ENCODE peak calls at places on chromosomes 2 and 18, in nine cellular contexts. One of them, this sample, is unnamed.

GRCh38 chr2:189285351-189285750 is 105.8 kb upstream of the COL5A2 start:
- DNase-seq in transverse colon: no peak
- DNase-seq in GM23248: peak; percentile 24
- DNase-seq in psoas muscle: no peak
- DNase-seq in GM04504: no peak
- DNase-seq in HEK293T: no peak
- DNase-seq in hippocampal formation: no peak
- DNase-seq in fibroblast of mammary gland: no peak
- DNase-seq in uterus: no peak
- DNase-seq in this sample: no peak

GRCh38 chr18:67385455-67385854 is 131.1 kb downstream of the DSEL start:
- DNase-seq in transverse colon: no peak
- DNase-seq in GM23248: peak; percentile 14
- DNase-seq in psoas muscle: no peak
- DNase-seq in GM04504: no peak
- DNase-seq in HEK293T: no peak
- DNase-seq in hippocampal formation: no peak
- DNase-seq in fibroblast of mammary gland: peak; percentile 27
- DNase-seq in uterus: no peak
- DNase-seq in this sample: no peak

GRCh38 chr2:136173126-136173525 is 55.2 kb upstream of the CXCR4 start:
- DNase-seq in transverse colon: no peak
- DNase-seq in GM23248: no peak
- DNase-seq in psoas muscle: no peak
- DNase-seq in GM04504: no peak
- DNase-seq in HEK293T: no peak
- DNase-seq in hippocampal formation: no peak
- DNase-seq in fibroblast of mammary gland: no peak
- DNase-seq in uterus: no peak
- DNase-seq in this sample: no peak

GRCh38 chr2:178194600-178195389 is 483 bp downstream of the OSBPL6 start:
- DNase-seq in transverse colon: peak; percentile 19
- DNase-seq in GM23248: peak; percentile 86
- DNase-seq in psoas muscle: peak; percentile 43
- DNase-seq in GM04504: peak; percentile 35
- DNase-seq in HEK293T: peak; percentile 66
- DNase-seq in hippocampal formation: no peak
- DNase-seq in fibroblast of mammary gland: peak; percentile 56
- DNase-seq in uterus: peak; percentile 18
- DNase-seq in this sample: peak; percentile 60

GRCh38 chr2:224546926-224547325 is 38.2 kb downstream of the CUL3 start:
- DNase-seq in transverse colon: no peak
- DNase-seq in GM23248: no peak
- DNase-seq in psoas muscle: no peak
- DNase-seq in GM04504: no peak
- DNase-seq in HEK293T: no peak
- DNase-seq in hippocampal formation: no peak
- DNase-seq in fibroblast of mammary gland: no peak
- DNase-seq in uterus: no peak
- DNase-seq in this sample: no peak

GRCh38 chr2:46850742-46851141 is 64.9 kb downstream of the MCFD2 start:
- DNase-seq in transverse colon: peak; percentile 45
- DNase-seq in GM23248: peak; percentile 78
- DNase-seq in psoas muscle: no peak
- DNase-seq in GM04504: no peak
- DNase-seq in HEK293T: no peak
- DNase-seq in hippocampal formation: no peak
- DNase-seq in fibroblast of mammary gland: peak; percentile 91
- DNase-seq in uterus: peak; percentile 93
- DNase-seq in this sample: peak; percentile 71

GRCh38 chr2:26298286-26298637 is 47.7 kb upstream of the SELENOI start:
- DNase-seq in transverse colon: no peak
- DNase-seq in GM23248: no peak
- DNase-seq in psoas muscle: no peak
- DNase-seq in GM04504: no peak
- DNase-seq in HEK293T: no peak
- DNase-seq in hippocampal formation: no peak
- DNase-seq in fibroblast of mammary gland: no peak
- DNase-seq in uterus: no peak
- DNase-seq in this sample: no peak

GRCh38 chr2:16900405-16901025 is 234.9 kb upstream of the CYRIA start:
- DNase-seq in transverse colon: no peak
- DNase-seq in GM23248: peak; percentile 11
- DNase-seq in psoas muscle: no peak
- DNase-seq in GM04504: no peak
- DNase-seq in HEK293T: no peak
- DNase-seq in hippocampal formation: no peak
- DNase-seq in fibroblast of mammary gland: no peak
- DNase-seq in uterus: no peak
- DNase-seq in this sample: no peak

GRCh38 chr18:58427321-58427720 is 201.6 kb downstream of the ALPK2 start:
- DNase-seq in transverse colon: no peak
- DNase-seq in GM23248: no peak
- DNase-seq in psoas muscle: no peak
- DNase-seq in GM04504: no peak
- DNase-seq in HEK293T: no peak
- DNase-seq in hippocampal formation: no peak
- DNase-seq in fibroblast of mammary gland: no peak
- DNase-seq in uterus: no peak
- DNase-seq in this sample: no peak

GRCh38 chr2:49656853-49657252 is 502.5 kb upstream of the FSHR start:
- DNase-seq in transverse colon: no peak
- DNase-seq in GM23248: no peak
- DNase-seq in psoas muscle: no peak
- DNase-seq in GM04504: no peak
- DNase-seq in HEK293T: no peak
- DNase-seq in hippocampal formation: no peak
- DNase-seq in fibroblast of mammary gland: no peak
- DNase-seq in uterus: no peak
- DNase-seq in this sample: no peak

GRCh38 chr2:236626391-236627150 is 56.9 kb downstream of the ACKR3 start:
- DNase-seq in transverse colon: no peak
- DNase-seq in GM23248: no peak
- DNase-seq in psoas muscle: no peak
- DNase-seq in GM04504: no peak
- DNase-seq in HEK293T: no peak
- DNase-seq in hippocampal formation: no peak
- DNase-seq in fibroblast of mammary gland: no peak
- DNase-seq in uterus: no peak
- DNase-seq in this sample: no peak

GRCh38 chr2:38602136-38602731 is 494 bp downstream of the HNRNPLL start:
- DNase-seq in transverse colon: peak; percentile 41
- DNase-seq in GM23248: peak; percentile 58
- DNase-seq in psoas muscle: no peak
- DNase-seq in GM04504: no peak
- DNase-seq in HEK293T: no peak
- DNase-seq in hippocampal formation: peak; percentile 62
- DNase-seq in fibroblast of mammary gland: no peak
- DNase-seq in uterus: peak; percentile 46
- DNase-seq in this sample: peak; percentile 40

GRCh38 chr2:80256396-80257167 is 48.0 kb downstream of the LRRTM1 start:
- DNase-seq in transverse colon: no peak
- DNase-seq in GM23248: peak; percentile 56
- DNase-seq in psoas muscle: no peak
- DNase-seq in GM04504: peak; percentile 3
- DNase-seq in HEK293T: peak; percentile 34
- DNase-seq in hippocampal formation: no peak
- DNase-seq in fibroblast of mammary gland: peak; percentile 29
- DNase-seq in uterus: no peak
- DNase-seq in this sample: no peak

GRCh38 chr18:55096261-55097026 is 137.2 kb upstream of the CCDC68 start:
- DNase-seq in transverse colon: peak; percentile 10
- DNase-seq in GM23248: peak; percentile 79
- DNase-seq in psoas muscle: no peak
- DNase-seq in GM04504: no peak
- DNase-seq in HEK293T: peak; percentile 8
- DNase-seq in hippocampal formation: peak; percentile 28
- DNase-seq in fibroblast of mammary gland: peak; percentile 76
- DNase-seq in uterus: peak; percentile 34
- DNase-seq in this sample: no peak

GRCh38 chr2:131038258-131039100 is 54.8 kb downstream of the FAM168B start:
- DNase-seq in transverse colon: no peak
- DNase-seq in GM23248: no peak
- DNase-seq in psoas muscle: no peak
- DNase-seq in GM04504: no peak
- DNase-seq in HEK293T: no peak
- DNase-seq in hippocampal formation: no peak
- DNase-seq in fibroblast of mammary gland: no peak
- DNase-seq in uterus: no peak
- DNase-seq in this sample: no peak

GRCh38 chr2:113703404-113704299 is 52.8 kb downstream of the SLC35F5 start:
- DNase-seq in transverse colon: peak; percentile 37
- DNase-seq in GM23248: no peak
- DNase-seq in psoas muscle: no peak
- DNase-seq in GM04504: no peak
- DNase-seq in HEK293T: no peak
- DNase-seq in hippocampal formation: no peak
- DNase-seq in fibroblast of mammary gland: no peak
- DNase-seq in uterus: no peak
- DNase-seq in this sample: no peak

GRCh38 chr18:36366994-36367839 is 69.7 kb downstream of the FHOD3 start:
- DNase-seq in transverse colon: no peak
- DNase-seq in GM23248: no peak
- DNase-seq in psoas muscle: peak; percentile 20
- DNase-seq in GM04504: no peak
- DNase-seq in HEK293T: no peak
- DNase-seq in hippocampal formation: no peak
- DNase-seq in fibroblast of mammary gland: no peak
- DNase-seq in uterus: no peak
- DNase-seq in this sample: no peak

GRCh38 chr18:27863780-27864430 is 313.0 kb downstream of the CDH2 start:
- DNase-seq in transverse colon: no peak
- DNase-seq in GM23248: no peak
- DNase-seq in psoas muscle: no peak
- DNase-seq in GM04504: no peak
- DNase-seq in HEK293T: no peak
- DNase-seq in hippocampal formation: no peak
- DNase-seq in fibroblast of mammary gland: no peak
- DNase-seq in uterus: no peak
- DNase-seq in this sample: no peak

GRCh38 chr2:236875906-236876505 is 209.7 kb upstream of the COPS8 start:
- DNase-seq in transverse colon: no peak
- DNase-seq in GM23248: no peak
- DNase-seq in psoas muscle: peak; percentile 50
- DNase-seq in GM04504: no peak
- DNase-seq in HEK293T: no peak
- DNase-seq in hippocampal formation: no peak
- DNase-seq in fibroblast of mammary gland: peak; percentile 55
- DNase-seq in uterus: peak; percentile 24
- DNase-seq in this sample: peak; percentile 60

GRCh38 chr18:60978338-60978737 is 354.9 kb upstream of the CDH20 start:
- DNase-seq in transverse colon: no peak
- DNase-seq in GM23248: peak; percentile 33
- DNase-seq in psoas muscle: no peak
- DNase-seq in GM04504: no peak
- DNase-seq in HEK293T: no peak
- DNase-seq in hippocampal formation: no peak
- DNase-seq in fibroblast of mammary gland: peak; percentile 86
- DNase-seq in uterus: no peak
- DNase-seq in this sample: no peak

GRCh38 chr2:178066890-178067669 is 5.5 kb downstream of the PDE11A start:
- DNase-seq in transverse colon: no peak
- DNase-seq in GM23248: no peak
- DNase-seq in psoas muscle: no peak
- DNase-seq in GM04504: no peak
- DNase-seq in HEK293T: no peak
- DNase-seq in hippocampal formation: no peak
- DNase-seq in fibroblast of mammary gland: peak; percentile 11
- DNase-seq in uterus: no peak
- DNase-seq in this sample: no peak

GRCh38 chr2:112634153-112634873 is 11.4 kb upstream of the SLC20A1 start:
- DNase-seq in transverse colon: peak; percentile 11
- DNase-seq in GM23248: no peak
- DNase-seq in psoas muscle: no peak
- DNase-seq in GM04504: no peak
- DNase-seq in HEK293T: no peak
- DNase-seq in hippocampal formation: no peak
- DNase-seq in fibroblast of mammary gland: no peak
- DNase-seq in uterus: no peak
- DNase-seq in this sample: no peak

GRCh38 chr2:61759718-61760117 is 94.1 kb downstream of the FAM161A start:
- DNase-seq in transverse colon: no peak
- DNase-seq in GM23248: peak; percentile 81
- DNase-seq in psoas muscle: no peak
- DNase-seq in GM04504: no peak
- DNase-seq in HEK293T: no peak
- DNase-seq in hippocampal formation: no peak
- DNase-seq in fibroblast of mammary gland: peak; percentile 84
- DNase-seq in uterus: no peak
- DNase-seq in this sample: no peak

GRCh38 chr2:16666453-16666801 is 793 bp upstream of the CYRIA start:
- DNase-seq in transverse colon: no peak
- DNase-seq in GM23248: no peak
- DNase-seq in psoas muscle: peak; percentile 34
- DNase-seq in GM04504: no peak
- DNase-seq in HEK293T: no peak
- DNase-seq in hippocampal formation: no peak
- DNase-seq in fibroblast of mammary gland: peak; percentile 89
- DNase-seq in uterus: no peak
- DNase-seq in this sample: no peak

GRCh38 chr2:138780908-138781307 is 718 bp upstream of the NXPH2 start:
- DNase-seq in transverse colon: no peak
- DNase-seq in GM23248: no peak
- DNase-seq in psoas muscle: no peak
- DNase-seq in GM04504: no peak
- DNase-seq in HEK293T: no peak
- DNase-seq in hippocampal formation: no peak
- DNase-seq in fibroblast of mammary gland: no peak
- DNase-seq in uterus: no peak
- DNase-seq in this sample: no peak

GRCh38 chr2:147288131-147288530 is 556.7 kb upstream of the ACVR2A start:
- DNase-seq in transverse colon: no peak
- DNase-seq in GM23248: no peak
- DNase-seq in psoas muscle: no peak
- DNase-seq in GM04504: no peak
- DNase-seq in HEK293T: no peak
- DNase-seq in hippocampal formation: no peak
- DNase-seq in fibroblast of mammary gland: no peak
- DNase-seq in uterus: no peak
- DNase-seq in this sample: no peak

GRCh38 chr2:60867848-60868247 is 13.5 kb upstream of the REL start:
- DNase-seq in transverse colon: no peak
- DNase-seq in GM23248: no peak
- DNase-seq in psoas muscle: no peak
- DNase-seq in GM04504: no peak
- DNase-seq in HEK293T: no peak
- DNase-seq in hippocampal formation: no peak
- DNase-seq in fibroblast of mammary gland: no peak
- DNase-seq in uterus: no peak
- DNase-seq in this sample: peak; percentile 16

GRCh38 chr2:188966079-188966571 is 8.0 kb upstream of the COL3A1 start:
- DNase-seq in transverse colon: no peak
- DNase-seq in GM23248: peak; percentile 34
- DNase-seq in psoas muscle: no peak
- DNase-seq in GM04504: no peak
- DNase-seq in HEK293T: no peak
- DNase-seq in hippocampal formation: no peak
- DNase-seq in fibroblast of mammary gland: peak; percentile 51
- DNase-seq in uterus: no peak
- DNase-seq in this sample: no peak

This sample was measured in gastrocnemius medialis.